ENCODE peak calls at places on chromosomes 3 and 15, in nine cellular contexts. U is stomach, O is transverse colon, Z is right lobe of liver, W is sigmoid colon, E is IMR-90, L is breast epithelium, Y is ovary, H is tibial nerve. A is an unnamed sample.

GRCh38 chr3:133413166-133414020 is 13.5 kb downstream of the BFSP2 start:
- DNase-seq in U (no peak), O (no peak), Z (no peak), W (no peak), E (peak; percentile 58), L (no peak), Y (no peak), H (no peak), A (no peak)

GRCh38 chr15:77869021-77869895 is 208.3 kb downstream of the TBC1D2B start:
- DNase-seq in U (no peak), O (no peak), Z (no peak), W (peak; percentile 50), E (no peak), L (no peak), Y (no peak), H (no peak), A (no peak)

GRCh38 chr3:116005404-116005803 is 382.1 kb downstream of the GAP43 start:
- DNase-seq in U (no peak), O (no peak), Z (no peak), W (peak; percentile 74), E (peak; percentile 98), L (no peak), Y (peak; percentile 37), H (no peak), A (peak; percentile 22)

GRCh38 chr3:166608132-166608531 is 770.9 kb upstream of the BCHE start:
- DNase-seq in U (no peak), O (no peak), Z (no peak), W (no peak), E (no peak), L (no peak), Y (no peak), H (no peak), A (no peak)

GRCh38 chr3:107216711-107217110 is 160.5 kb upstream of the CCDC54 start:
- DNase-seq in U (no peak), O (no peak), Z (no peak), W (no peak), E (peak; percentile 91), L (no peak), Y (no peak), H (no peak), A (peak; percentile 61)

GRCh38 chr3:186705882-186706780 is 11.0 kb upstream of the KNG1 start:
- DNase-seq in U (no peak), O (no peak), Z (no peak), W (no peak), E (no peak), L (no peak), Y (no peak), H (no peak), A (no peak)

GRCh38 chr3:195566797-195567196 is 16.9 kb downstream of the APOD start:
- DNase-seq in U (no peak), O (no peak), Z (no peak), W (no peak), E (no peak), L (no peak), Y (no peak), H (no peak), A (no peak)

GRCh38 chr3:113287818-113288648 is 76.7 kb downstream of the BOC start:
- DNase-seq in U (no peak), O (peak; percentile 53), Z (no peak), W (peak; percentile 72), E (peak; percentile 72), L (no peak), Y (peak; percentile 79), H (peak; percentile 52), A (peak; percentile 48)

GRCh38 chr3:57150097-57150496 is 15.1 kb downstream of the IL17RD start:
- DNase-seq in U (no peak), O (no peak), Z (no peak), W (no peak), E (no peak), L (peak; percentile 66), Y (no peak), H (no peak), A (no peak)

GRCh38 chr15:72912121-72912520 is 128.6 kb upstream of the ADPGK start:
- DNase-seq in U (no peak), O (no peak), Z (no peak), W (no peak), E (peak; percentile 8), L (no peak), Y (no peak), H (no peak), A (no peak)

DNA sequence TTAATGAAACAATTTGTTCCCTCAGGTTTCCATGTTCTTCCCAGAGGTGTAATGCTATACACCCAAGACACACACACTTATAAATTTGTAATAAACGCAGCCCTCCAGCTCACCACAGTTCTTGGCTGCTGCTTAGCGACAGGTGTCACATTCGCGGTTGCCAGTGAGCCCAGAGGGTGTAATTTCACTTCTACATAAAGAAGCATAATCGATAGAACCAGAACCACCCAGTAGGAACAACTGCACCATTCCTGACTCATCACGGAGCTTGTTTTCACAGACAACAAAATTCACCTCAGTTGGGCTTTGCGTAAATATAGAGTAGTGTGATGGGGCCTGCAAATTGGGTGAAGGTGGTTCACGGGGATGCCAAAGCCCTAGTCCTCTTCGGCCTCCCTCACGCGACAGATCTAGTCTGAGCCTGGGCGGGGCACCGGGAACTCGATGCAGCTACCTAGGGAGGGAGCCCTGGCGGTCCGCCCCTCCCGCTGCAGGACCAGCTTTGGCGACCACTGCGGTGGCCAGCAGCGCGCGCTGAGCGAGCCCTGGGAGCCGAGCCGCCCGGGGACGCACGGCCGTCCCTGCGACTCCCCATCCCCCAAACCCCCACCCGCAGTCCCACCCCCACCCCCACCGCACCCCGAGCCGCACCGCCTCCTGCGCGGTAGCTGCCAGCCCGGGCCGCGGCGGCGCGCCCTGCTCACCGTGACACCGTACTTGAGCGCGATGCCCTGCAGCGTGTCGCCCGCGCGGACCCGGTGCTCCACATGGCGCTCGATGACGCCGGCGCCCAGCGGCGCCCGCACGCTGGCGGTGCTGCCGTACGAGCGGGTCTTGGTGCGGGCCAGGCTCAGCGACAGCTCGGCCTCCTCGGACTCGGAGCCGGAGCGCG is 563 bp downstream of the LYSMD2 start:
- DNase-seq in U (peak; percentile 53), O (peak; percentile 67), Z (peak; percentile 79), W (peak; percentile 77), E (no peak), L (no peak), Y (peak; percentile 50), H (peak; percentile 20), A (peak; percentile 35)
- TF ChIP-seq POLR2A in U (no peak), O (no peak), Z (no peak), W (no peak), E (no peak), L (no peak), Y (no peak), H (no peak), A (no peak)

DNA sequence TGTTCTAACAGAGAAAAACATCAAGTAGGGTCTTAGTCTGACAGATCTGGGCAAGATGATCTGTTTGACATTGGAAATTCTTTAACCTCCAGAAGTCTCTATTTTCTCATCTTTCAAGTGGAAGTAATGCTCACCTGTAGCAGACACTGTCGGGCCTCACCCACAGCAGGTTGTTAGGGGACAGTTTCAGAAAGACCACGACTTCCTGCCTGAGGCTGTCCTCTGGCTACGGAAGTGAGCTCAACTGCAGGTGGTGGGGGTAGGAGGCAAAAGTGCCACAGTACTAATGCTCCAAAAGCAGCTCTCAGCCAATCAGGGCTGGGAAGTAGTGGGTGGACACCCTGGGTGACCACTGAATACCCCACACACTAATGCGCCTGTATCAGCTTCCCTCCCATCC is 111.4 kb upstream of the TOPAZ1 start:
- DNase-seq in U (no peak), O (peak; percentile 21), Z (no peak), W (no peak), E (no peak), L (no peak), Y (no peak), H (no peak), A (no peak)
- H3K27ac ChIP-seq in U (no peak overlapping the region), O (no peak overlapping the region), Z (no peak overlapping the region), W (no peak overlapping the region), E (no peak overlapping the region), L (no peak overlapping the region), Y (no peak overlapping the region), H (no peak overlapping the region), A (no peak overlapping the region)

GRCh38 chr3:30685267-30685667 is 78.9 kb downstream of the TGFBR2 start:
- DNase-seq in U (no peak), O (no peak), Z (no peak), W (no peak), E (no peak), L (no peak), Y (no peak), H (no peak), A (no peak)

GRCh38 chr3:30683769-30684168 is 77.4 kb downstream of the TGFBR2 start:
- DNase-seq in U (no peak), O (no peak), Z (no peak), W (no peak), E (no peak), L (no peak), Y (no peak), H (no peak), A (no peak)

GRCh38 chr3:30682434-30683155 is 76.2 kb downstream of the TGFBR2 start:
- DNase-seq in U (no peak), O (no peak), Z (no peak), W (no peak), E (no peak), L (no peak), Y (no peak), H (no peak), A (no peak)

GRCh38 chr3:30686176-30686575 is 79.8 kb downstream of the TGFBR2 start:
- DNase-seq in U (no peak), O (no peak), Z (no peak), W (no peak), E (no peak), L (no peak), Y (no peak), H (no peak), A (no peak)

GRCh38 chr3:30684361-30684760 is 78.0 kb downstream of the TGFBR2 start:
- DNase-seq in U (no peak), O (no peak), Z (no peak), W (no peak), E (no peak), L (no peak), Y (no peak), H (no peak), A (no peak)
- H3K4me1 ChIP-seq in U (peaks cover 53% of the 10 kb centered on the region), O (peaks cover 58% of the 10 kb centered on the region), Z (peaks cover 13% of the 10 kb centered on the region), W (peaks cover 98% of the 10 kb centered on the region), E (peaks cover 28% of the 10 kb centered on the region), L (peaks cover 4% of the 10 kb centered on the region), Y (peaks cover 32% of the 10 kb centered on the region), H (peaks cover 74% of the 10 kb centered on the region), A (peaks cover 92% of the 10 kb centered on the region)

GRCh38 chr15:89695198-89695597 is 4.6 kb downstream of the WDR93 start:
- DNase-seq in U (no peak), O (no peak), Z (no peak), W (no peak), E (no peak), L (no peak), Y (no peak), H (no peak), A (no peak)

GRCh38 chr15:89685995-89686394 is 4.6 kb downstream of the PEX11A start:
- DNase-seq in U (no peak), O (no peak), Z (no peak), W (no peak), E (no peak), L (no peak), Y (no peak), H (no peak), A (no peak)

GRCh38 chr15:89686522-89686921 is 4.0 kb downstream of the PEX11A start:
- DNase-seq in U (no peak), O (no peak), Z (no peak), W (no peak), E (no peak), L (no peak), Y (no peak), H (no peak), A (no peak)

GRCh38 chr15:89693696-89694095 is 3.1 kb downstream of the WDR93 start:
- DNase-seq in U (no peak), O (no peak), Z (no peak), W (no peak), E (no peak), L (no peak), Y (no peak), H (no peak), A (no peak)

GRCh38 chr15:89690276-89691218 is at the start of the genes PEX11A and WDR93:
- DNase-seq in U (peak; percentile 90), O (peak; percentile 90), Z (peak; percentile 93), W (peak; percentile 89), E (peak; percentile 51), L (peak; percentile 81), Y (peak; percentile 81), H (no peak), A (peak; percentile 75)
- TF ChIP-seq POLR2A in U (no peak), O (peak; percentile 86), Z (peak; percentile 92), W (no peak), E (no peak), L (peak; percentile 50), Y (peak; percentile 49), H (no peak), A (peak; percentile 28)